ENCODE peak calls at places on chromosome 14, in ten cellular contexts. C is T-helper 2 cell; S is adrenal gland; J is hypothalamus; B is AG08395; W is activated CD4-positive, alpha-beta T cell treated with anti-CD3 and anti-CD28 coated beads, Interleukin-2, amount 50 U/mL, for 1 hour; G is fibroblast of lung; E is NCI-H446 treated with DMSO at 0.1 percent for 48 hours; N is skeletal muscle cell; A is naive B cell. K is an unnamed sample.

GRCh38 chr14:20732950-20733650 is 12.6 kb upstream of the EDDM3A start:
- DNase-seq in C (no peak), S (no peak), J (no peak), B (no peak), W (no peak), G (no peak), E (no peak), N (no peak), A (no peak), K (no peak)

GRCh38 chr14:74763803-74764531 is 851 bp downstream of the YLPM1 start:
- DNase-seq in C (peak), S (peak), J (no peak), B (peak), W (peak), G (peak), E (no peak), N (no peak), A (no peak), K (no peak)

GRCh38 chr14:94392510-94392935 is 4.1 kb upstream of the SERPINA1 start:
- DNase-seq in C (peak), S (peak), J (no peak), B (peak), W (no peak), G (peak), E (no peak), N (peak), A (no peak), K (no peak)

GRCh38 chr14:59004012-59004411 is 184.5 kb upstream of the DAAM1 start:
- DNase-seq in C (no peak), S (no peak), J (no peak), B (no peak), W (no peak), G (peak), E (no peak), N (no peak), A (no peak), K (no peak)

GRCh38 chr14:50063876-50064420 is 52.4 kb downstream of the VCPKMT start:
- DNase-seq in C (no peak), S (no peak), J (no peak), B (no peak), W (no peak), G (no peak), E (no peak), N (no peak), A (no peak), K (no peak)

GRCh38 chr14:55383541-55384140 is 28.0 kb downstream of the ATG14 start:
- DNase-seq in C (peak), S (no peak), J (no peak), B (no peak), W (no peak), G (no peak), E (no peak), N (no peak), A (no peak), K (no peak)

GRCh38 chr14:89386214-89386886 is 30.7 kb downstream of the FOXN3 start:
- DNase-seq in C (no peak), S (peak), J (no peak), B (peak), W (no peak), G (peak), E (peak), N (no peak), A (no peak), K (peak)

GRCh38 chr14:71597289-71597920 is 334.8 kb upstream of the RGS6 start:
- DNase-seq in C (no peak), S (no peak), J (no peak), B (no peak), W (no peak), G (no peak), E (no peak), N (no peak), A (no peak), K (no peak)

GRCh38 chr14:44529026-44529425 is 21.9 kb upstream of the FSCB start:
- DNase-seq in C (no peak), S (no peak), J (no peak), B (no peak), W (no peak), G (peak), E (no peak), N (peak), A (no peak), K (no peak)

GRCh38 chr14:68807987-68808386 is 15.1 kb upstream of the ZFP36L1 start:
- DNase-seq in C (no peak), S (no peak), J (no peak), B (no peak), W (no peak), G (no peak), E (no peak), N (no peak), A (no peak), K (no peak)

GRCh38 chr14:50056457-50056856 is 59.9 kb downstream of the VCPKMT start:
- DNase-seq in C (no peak), S (no peak), J (no peak), B (no peak), W (no peak), G (no peak), E (no peak), N (no peak), A (no peak), K (no peak)